ENCODE peak calls at places on chromosomes 2 and 18, in six cellular contexts. X is hypothalamus, F is HEK293T, T is left cardiac atrium, R is Right ventricle myocardium superior, N is mesothelial cell of epicardium. Q is an unnamed sample.

GRCh38 chr2:46835520-46835919 is 80.1 kb downstream of the MCFD2 start:
- DNase-seq in N (no peak), X (no peak), R (no peak), T (no peak), F (no peak), Q (no peak)

GRCh38 chr2:191166111-191166755 is 15.4 kb upstream of the STAT4 start:
- DNase-seq in R (no peak), T (no peak), X (no peak), N (no peak), F (peak), Q (no peak)

GRCh38 chr2:26678026-26678425 is 14.5 kb upstream of the KCNK3 start:
- DNase-seq in T (no peak), F (no peak), R (no peak), X (no peak), N (no peak), Q (no peak)

GRCh38 chr2:55247025-55247424 is 14.5 kb downstream of the RPS27A start:
- DNase-seq in T (no peak), X (no peak), F (no peak), N (no peak), R (no peak), Q (no peak)

GRCh38 chr2:119629323-119629825 is 49.6 kb upstream of the TMEM177 start:
- DNase-seq in R (no peak), F (no peak), T (no peak), N (no peak), X (no peak), Q (no peak)

GRCh38 chr2:64328415-64328722 is 125.6 kb upstream of the LGALSL start:
- DNase-seq in N (no peak), T (no peak), F (no peak), R (no peak), X (no peak), Q (no peak)

GRCh38 chr2:39913648-39914456 is 134.8 kb upstream of the THUMPD2 start:
- DNase-seq in R (no peak), T (no peak), F (peak), X (no peak), N (no peak), Q (no peak)

GRCh38 chr2:179741317-179741716 is 120.1 kb downstream of the ZNF385B start:
- DNase-seq in X (no peak), F (no peak), R (no peak), T (no peak), N (no peak), Q (no peak)

GRCh38 chr2:196217116-196217515 is 45.7 kb upstream of the STK17B start:
- DNase-seq in N (no peak), F (no peak), T (no peak), X (no peak), R (no peak), Q (no peak)

GRCh38 chr18:78977627-78978271 is 1.9 kb upstream of the SALL3 start:
- DNase-seq in F (no peak), R (no peak), T (no peak), N (no peak), X (no peak), Q (no peak)

GRCh38 chr2:164810843-164811242 is 30.8 kb downstream of the COBLL1 start:
- DNase-seq in N (no peak), X (no peak), R (no peak), F (no peak), T (no peak), Q (no peak)